ENCODE peak calls at places on chromosomes 5 and 9, in nine cellular contexts. I is GM12878, N is ovary, Y is tibial nerve, H is stomach, K is HepG2, C is suprapubic skin, M is transverse colon, A is SK-N-SH. J is an unnamed sample.
A peak's percentile ranks its signal among the peaks of the same experiment; 100 is the strongest.

GRCh38 chr9:86846679-86847078 is 100.6 kb downstream of the GAS1 start:
- DNase-seq in M (no peak), K (no peak), Y (no peak), N (no peak), A (no peak), C (no peak), I (no peak), H (no peak), J (no peak)

GRCh38 chr9:127027694-127028093 is 94.7 kb downstream of the ANGPTL2 start:
- DNase-seq in H (no peak), C (no peak), K (no peak), Y (no peak), M (no peak), I (no peak), A (no peak), N (no peak), J (no peak)

GRCh38 chr9:18847576-18848275 is 185.3 kb downstream of the SAXO1 start:
- DNase-seq in H (peak; percentile 70), A (peak; percentile 59), I (no peak), M (no peak), K (no peak), Y (no peak), N (no peak), C (no peak), J (no peak)

GRCh38 chr9:105119166-105119565 is 125.3 kb upstream of the SLC44A1 start:
- DNase-seq in I (no peak), K (no peak), C (no peak), A (no peak), Y (no peak), H (no peak), N (no peak), M (no peak), J (no peak)

GRCh38 chr5:141343242-141343952 is at the start of gene PCDHGA3:
- DNase-seq in C (no peak), I (no peak), H (no peak), K (no peak), A (no peak), M (no peak), Y (no peak), N (no peak), J (no peak)

GRCh38 chr5:31047007-31047406 is 146.5 kb upstream of the CDH6 start:
- DNase-seq in M (no peak), Y (no peak), C (no peak), I (no peak), H (no peak), N (no peak), A (no peak), K (no peak), J (no peak)

GRCh38 chr9:15400281-15400941 is 22.3 kb upstream of the SNAPC3 start:
- DNase-seq in Y (no peak), K (no peak), C (no peak), A (no peak), M (no peak), H (no peak), N (no peak), I (no peak), J (no peak)

GRCh38 chr5:39092581-39093350 is 18.6 kb upstream of the RICTOR start:
- DNase-seq in K (no peak), N (no peak), M (no peak), A (no peak), Y (no peak), I (no peak), C (no peak), H (no peak), J (no peak)

GRCh38 chr5:177085985-177086917 is at the start of gene FGFR4:
- DNase-seq in Y (peak; percentile 25), A (peak; percentile 99), C (peak; percentile 79), K (peak; percentile 65), H (peak; percentile 83), N (no peak), M (peak; percentile 87), I (peak; percentile 12), J (no peak)

GRCh38 chr5:171310816-171311697 is 2.0 kb downstream of the TLX3 start:
- DNase-seq in N (no peak), K (no peak), Y (no peak), C (no peak), A (no peak), I (no peak), H (no peak), M (no peak), J (no peak)

GRCh38 chr9:137297060-137297664 is 4.9 kb downstream of the NRARP start:
- DNase-seq in K (no peak), N (no peak), C (no peak), M (peak; percentile 42), A (no peak), I (no peak), Y (no peak), H (no peak), J (no peak)

GRCh38 chr5:1107167-1108007 is 4.5 kb downstream of the SLC12A7 start:
- DNase-seq in A (no peak), Y (no peak), H (no peak), K (peak; percentile 73), N (no peak), I (no peak), C (no peak), M (no peak), J (no peak)

GRCh38 chr9:94780516-94780950 is 54.0 kb downstream of the AOPEP start:
- DNase-seq in K (no peak), Y (no peak), N (no peak), I (no peak), C (no peak), H (no peak), A (peak; percentile 59), M (no peak), J (no peak)

GRCh38 chr5:177311723-177312648 is at the start of gene MXD3:
- DNase-seq in K (peak; percentile 94), C (peak; percentile 97), M (peak; percentile 98), I (peak; percentile 76), N (peak; percentile 95), Y (peak; percentile 97), A (peak; percentile 97), H (peak; percentile 98), J (peak; percentile 99)

GRCh38 chr5:98205691-98206461 is 567.6 kb upstream of the RGMB start:
- DNase-seq in A (no peak), K (no peak), I (no peak), M (no peak), Y (no peak), H (no peak), N (no peak), C (no peak), J (no peak)

DNA sequence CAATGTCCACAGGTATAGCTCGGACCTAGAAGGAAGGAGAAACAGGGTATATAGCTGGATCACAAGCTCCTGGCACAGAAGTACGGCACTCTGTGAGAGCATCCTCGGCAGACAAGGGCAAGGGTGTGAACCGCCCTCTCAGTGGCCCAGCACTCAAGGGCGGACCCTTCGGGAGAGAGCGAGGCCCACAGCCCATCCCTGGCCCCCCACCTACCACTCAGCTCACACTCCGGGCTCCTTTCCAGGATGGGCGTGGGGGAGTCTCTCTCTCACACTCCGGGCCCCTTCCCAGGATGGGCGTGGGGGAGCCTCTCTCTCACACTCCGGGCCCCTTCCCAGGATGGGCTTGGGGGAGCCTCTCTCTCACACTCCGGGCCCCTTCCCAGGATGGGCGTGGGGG is 12.9 kb upstream of the MRNIP start:
- DNase-seq in K (no peak), Y (no peak), M (no peak), C (no peak), H (no peak), A (peak; percentile 14), I (no peak), N (peak; percentile 62), J (no peak)
- H3K36me3 ChIP-seq in K (peaks cover 50% of the 10 kb centered on the region), Y (peaks cover 21% of the 10 kb centered on the region), M (peaks cover 39% of the 10 kb centered on the region), C (peaks cover 93% of the 10 kb centered on the region), H (peaks cover 60% of the 10 kb centered on the region), A (peaks cover 6% of the 10 kb centered on the region), I (peaks cover 14% of the 10 kb centered on the region), N (no peaks in the 10 kb centered on the region), J (peaks cover 95% of the 10 kb centered on the region)

GRCh38 chr5:80124111-80124510 is 89.0 kb downstream of the THBS4 start:
- DNase-seq in C (no peak), Y (no peak), A (no peak), H (no peak), I (no peak), K (no peak), N (no peak), M (no peak), J (no peak)

GRCh38 chr5:80125022-80125961 is 90.1 kb downstream of the THBS4 start:
- DNase-seq in I (peak; percentile 70), C (no peak), M (no peak), N (no peak), H (no peak), A (no peak), Y (no peak), K (no peak), J (no peak)

GRCh38 chr5:80119337-80119736 is 84.2 kb downstream of the THBS4 start:
- DNase-seq in Y (no peak), H (no peak), C (no peak), A (no peak), N (no peak), M (no peak), I (no peak), K (no peak), J (no peak)

GRCh38 chr5:80124519-80124918 is 89.4 kb downstream of the THBS4 start:
- DNase-seq in I (no peak), M (no peak), H (no peak), K (no peak), C (no peak), Y (no peak), A (no peak), N (no peak), J (no peak)

DNA sequence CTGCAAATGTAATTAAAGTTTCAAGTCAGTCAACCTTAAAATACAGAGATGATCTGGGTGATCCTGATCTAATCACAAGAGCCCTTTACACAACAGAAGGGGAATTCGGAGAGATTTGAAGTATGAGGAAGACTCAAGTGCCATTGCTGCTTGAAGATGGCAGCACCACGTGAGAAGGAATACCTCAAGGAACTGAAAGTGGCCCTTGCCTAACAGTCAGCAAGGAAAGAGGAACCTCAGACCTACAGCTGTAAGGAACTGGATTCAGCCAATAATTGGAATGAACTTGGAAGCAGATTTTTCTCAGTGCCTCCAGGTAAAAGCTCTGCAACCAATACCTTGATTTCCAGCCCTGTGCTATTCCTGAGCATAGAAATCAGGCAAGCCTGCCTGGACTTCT is 87.5 kb downstream of the THBS4 start:
- DNase-seq in A (no peak), H (no peak), I (no peak), C (no peak), K (no peak), N (no peak), Y (peak; percentile 28), M (no peak), J (no peak)
- H3K4me1 ChIP-seq in A (no peaks in the 10 kb centered on the region), H (no peaks in the 10 kb centered on the region), I (peaks cover 28% of the 10 kb centered on the region), C (peaks cover 10% of the 10 kb centered on the region), K (no peaks in the 10 kb centered on the region), N (no peaks in the 10 kb centered on the region), Y (no peaks in the 10 kb centered on the region), M (no peaks in the 10 kb centered on the region), J (no peaks in the 10 kb centered on the region)

GRCh38 chr5:116487045-116487444 is 87.6 kb downstream of the SEMA6A start:
- DNase-seq in A (no peak), I (no peak), K (no peak), M (no peak), N (no peak), C (no peak), H (no peak), Y (no peak), J (peak; percentile 31)
- TF ChIP-seq EP300 in A (no peak), I (no peak), K (no peak), M (no peak), N (no peak), C (no peak), H (no peak), Y (no peak), J (no peak)

GRCh38 chr9:132637801-132638200 is 32.0 kb downstream of the DDX31 start:
- DNase-seq in H (no peak), Y (no peak), N (no peak), C (no peak), I (no peak), K (no peak), A (no peak), M (no peak), J (no peak)
- H3K36me3 ChIP-seq in H (peaks cover 19% of the 10 kb centered on the region), Y (no peaks in the 10 kb centered on the region), N (no peaks in the 10 kb centered on the region), C (peaks cover 58% of the 10 kb centered on the region), I (peaks cover 26% of the 10 kb centered on the region), K (peaks cover 59% of the 10 kb centered on the region), A (peaks cover 40% of the 10 kb centered on the region), M (peaks cover 11% of the 10 kb centered on the region), J (peaks cover 65% of the 10 kb centered on the region)